ENCODE peak calls at places on chromosomes 2 and 18, in five cellular contexts. R, T, S, C and Y are unnamed samples.

GRCh38 chr2:68995911-68996310 is 17.1 kb upstream of the ANTXR1 start:
- DNase-seq in C (no peak), S (no peak), R (no peak), T (no peak), Y (no peak)

GRCh38 chr2:84900951-84901350 is 4.5 kb upstream of the TMSB10 start:
- DNase-seq in R (no peak), T (no peak), S (no peak), C (no peak), Y (no peak)

GRCh38 chr2:199197448-199197847 is 260.3 kb downstream of the SATB2 start:
- DNase-seq in T (no peak), S (no peak), R (no peak), C (no peak), Y (no peak)

GRCh38 chr2:176449852-176450251 is 180.6 kb downstream of the MTX2 start:
- DNase-seq in R (no peak), S (no peak), C (no peak), T (no peak), Y (no peak)

GRCh38 chr2:32489061-32489460 is 132.2 kb downstream of the BIRC6 start:
- DNase-seq in T (no peak), S (no peak), R (no peak), C (no peak), Y (no peak)

GRCh38 chr2:231672617-231673347 is 35.5 kb upstream of the PTMA start:
- DNase-seq in T (no peak), C (no peak), S (peak), R (peak), Y (peak)

GRCh38 chr2:237486334-237486818 is 675 bp upstream of the MLPH start:
- DNase-seq in S (no peak), C (no peak), R (no peak), T (no peak), Y (no peak)

GRCh38 chr2:47405757-47406156 is 2.8 kb downstream of the MSH2 start:
- DNase-seq in T (no peak), R (no peak), C (no peak), S (no peak), Y (no peak)

GRCh38 chr2:168461942-168462331 is 5.9 kb downstream of the CERS6 start:
- DNase-seq in T (no peak), S (no peak), R (no peak), C (no peak), Y (no peak)

GRCh38 chr2:158979775-158980174 is 11.3 kb downstream of the TANC1 start:
- DNase-seq in T (no peak), S (no peak), C (no peak), R (no peak), Y (no peak)

GRCh38 chr2:58155160-58155778 is 85.9 kb downstream of the FANCL start:
- DNase-seq in S (no peak), T (no peak), C (no peak), R (no peak), Y (no peak)

GRCh38 chr2:36409971-36410370 is 54.4 kb downstream of the CRIM1 start:
- DNase-seq in R (no peak), S (no peak), C (no peak), T (no peak), Y (no peak)

GRCh38 chr2:181438298-181438697 is 18.9 kb upstream of the ITGA4 start:
- DNase-seq in T (no peak), C (no peak), S (no peak), R (no peak), Y (peak)

GRCh38 chr2:217893440-217893839 is 109.4 kb downstream of the TNS1 start:
- DNase-seq in C (no peak), R (no peak), T (no peak), S (no peak), Y (no peak)

GRCh38 chr18:66510357-66511027 is 93.4 kb downstream of the CDH19 start:
- DNase-seq in C (no peak), T (no peak), R (no peak), S (no peak), Y (no peak)

GRCh38 chr2:14998548-14998947 is 366.0 kb downstream of the LRATD1 start:
- DNase-seq in C (no peak), T (no peak), S (no peak), R (no peak), Y (no peak)

GRCh38 chr2:240872317-240873097 is 3.9 kb downstream of the AGXT start:
- DNase-seq in C (no peak), S (no peak), T (no peak), R (no peak), Y (no peak)

GRCh38 chr2:33497177-33497787 is 20.8 kb downstream of the RASGRP3 start:
- DNase-seq in C (no peak), T (no peak), S (no peak), R (no peak), Y (no peak)

GRCh38 chr2:237199577-237199976 is 113.9 kb downstream of the COPS8 start:
- DNase-seq in R (no peak), C (no peak), T (no peak), S (no peak), Y (no peak)

GRCh38 chr18:55323051-55323994 is 264.7 kb downstream of the TCF4 start:
- DNase-seq in C (no peak), R (no peak), T (no peak), S (no peak), Y (peak)

GRCh38 chr18:32893915-32894314 is 121.1 kb upstream of the KLHL14 start:
- DNase-seq in S (peak), R (no peak), T (no peak), C (no peak), Y (peak)

GRCh38 chr18:55319517-55319905 is 268.5 kb downstream of the TCF4 start:
- DNase-seq in S (no peak), R (no peak), C (no peak), T (no peak), Y (peak)

GRCh38 chr18:23652232-23652631 is 10.5 kb downstream of the ANKRD29 start:
- DNase-seq in C (no peak), T (no peak), R (no peak), S (no peak), Y (no peak)

GRCh38 chr2:231361701-231362588 is 33.6 kb upstream of the B3GNT7 start:
- DNase-seq in C (no peak), R (no peak), T (no peak), S (no peak), Y (no peak)

GRCh38 chr2:150485114-150485870 is 2.2 kb downstream of the RND3 start:
- DNase-seq in C (peak), S (peak), T (peak), R (peak), Y (peak)

GRCh38 chr2:200483729-200484198 is 26.1 kb downstream of the KCTD18 start:
- DNase-seq in S (peak), T (peak), C (no peak), R (peak), Y (peak)

GRCh38 chr18:3709166-3709565 is 259.2 kb downstream of the TGIF1 start:
- DNase-seq in T (no peak), S (peak), R (no peak), C (no peak), Y (no peak)

GRCh38 chr2:179263460-179264237 is 983 bp downstream of the SESTD1 start:
- DNase-seq in S (peak), C (peak), T (peak), R (no peak), Y (peak)

GRCh38 chr2:74186038-74186437 is 7.4 kb upstream of the MOB1A start:
- DNase-seq in T (no peak), C (no peak), R (no peak), S (no peak), Y (no peak)

GRCh38 chr2:25844089-25844488 is 34.2 kb downstream of the ASXL2 start:
- DNase-seq in R (no peak), T (no peak), C (no peak), S (no peak), Y (no peak)

GRCh38 chr2:202335791-202336467 is 40.2 kb upstream of the BMPR2 start:
- DNase-seq in R (no peak), T (no peak), S (no peak), C (no peak), Y (peak)

GRCh38 chr2:97701186-97701585 is 12.2 kb upstream of the ZAP70 start:
- DNase-seq in C (no peak), R (no peak), S (no peak), T (no peak), Y (no peak)

GRCh38 chr2:201223089-201224073 is 37.0 kb upstream of the CASP8 start:
- DNase-seq in T (no peak), R (no peak), S (no peak), C (no peak), Y (no peak)

GRCh38 chr2:240906141-240906910 is at the start of gene CROCC2:
- DNase-seq in S (no peak), C (no peak), T (no peak), R (no peak), Y (no peak)

GRCh38 chr2:37873229-37873628 is 51.9 kb upstream of the RMDN2 start:
- DNase-seq in T (no peak), C (no peak), S (no peak), R (no peak), Y (peak)